ENCODE peak calls at places on chromosomes 5 and 9, in ten cellular contexts. S is Caco-2, Y is HFFc6, N is mesothelial cell of epicardium, X is fibroblast of mammary gland, Z is spleen, D is Calu3, M is RWPE1, H is HCT116, A is heart right ventricle. C is an unnamed sample.

GRCh38 chr5:179214678-179215077 is 130.6 kb downstream of the ADAMTS2 start:
- DNase-seq in S (no peak), Y (no peak), N (no peak), X (no peak), Z (no peak), D (no peak), M (no peak), H (no peak), A (no peak), C (no peak)

GRCh38 chr5:31131381-31131811 is 62.1 kb upstream of the CDH6 start:
- DNase-seq in S (no peak), Y (no peak), N (no peak), X (peak; percentile 4), Z (no peak), D (no peak), M (no peak), H (no peak), A (no peak), C (no peak)

GRCh38 chr9:133858771-133859170 is 120.6 kb upstream of the SARDH start:
- DNase-seq in S (no peak), Y (no peak), N (no peak), X (no peak), Z (no peak), D (no peak), M (no peak), H (no peak), A (no peak), C (no peak)

GRCh38 chr5:147474140-147474539 is 35.7 kb downstream of the DPYSL3 start:
- DNase-seq in S (no peak), Y (no peak), N (no peak), X (no peak), Z (no peak), D (no peak), M (no peak), H (no peak), A (no peak), C (no peak)

GRCh38 chr9:68794898-68795297 is 89.9 kb downstream of the PIP5K1B start:
- DNase-seq in S (peak; percentile 61), Y (no peak), N (no peak), X (no peak), Z (no peak), D (no peak), M (no peak), H (no peak), A (no peak), C (no peak)

GRCh38 chr5:53262348-53262970 is 152.9 kb upstream of the MOCS2 start:
- DNase-seq in S (peak; percentile 13), Y (peak; percentile 27), N (no peak), X (peak; percentile 75), Z (no peak), D (peak; percentile 55), M (peak; percentile 20), H (peak; percentile 8), A (no peak), C (peak; percentile 65)

GRCh38 chr5:115542076-115542475 is 2.5 kb downstream of the FEM1C start:
- DNase-seq in S (no peak), Y (no peak), N (no peak), X (no peak), Z (no peak), D (no peak), M (no peak), H (no peak), A (no peak), C (no peak)

GRCh38 chr5:64767959-64768357 is 533 bp downstream of the SREK1IP1 start:
- DNase-seq in S (no peak), Y (no peak), N (no peak), X (peak; percentile 40), Z (peak; percentile 70), D (peak; percentile 3), M (no peak), H (no peak), A (no peak), C (no peak)

GRCh38 chr5:67746103-67746502 is 469.5 kb upstream of the PIK3R1 start:
- DNase-seq in S (peak; percentile 83), Y (no peak), N (no peak), X (no peak), Z (no peak), D (no peak), M (no peak), H (no peak), A (no peak), C (no peak)

GRCh38 chr5:141354900-141355469 is at the start of gene PCDHGA4:
- DNase-seq in S (no peak), Y (no peak), N (no peak), X (peak; percentile 33), Z (no peak), D (no peak), M (no peak), H (no peak), A (no peak), C (peak; percentile 9)
- TF ChIP-seq CTCF in S (peak; percentile 20), Y (peak; percentile 83), N (peak; percentile 63), X (peak; percentile 57), Z (no peak), D (no peak), M (peak; percentile 31), H (peak; percentile 58), A (peak; percentile 43), C (no peak)

GRCh38 chr5:150589791-150590601 is 50.5 kb upstream of the SYNPO start:
- DNase-seq in S (peak; percentile 58), Y (peak; percentile 32), N (no peak), X (peak; percentile 59), Z (peak; percentile 69), D (no peak), M (no peak), H (no peak), A (peak; percentile 83), C (no peak)
- TF ChIP-seq CTCF in S (peak; percentile 56), Y (peak; percentile 73), N (no peak), X (peak; percentile 67), Z (no peak), D (no peak), M (no peak), H (no peak), A (peak; percentile 71), C (no peak)

DNA sequence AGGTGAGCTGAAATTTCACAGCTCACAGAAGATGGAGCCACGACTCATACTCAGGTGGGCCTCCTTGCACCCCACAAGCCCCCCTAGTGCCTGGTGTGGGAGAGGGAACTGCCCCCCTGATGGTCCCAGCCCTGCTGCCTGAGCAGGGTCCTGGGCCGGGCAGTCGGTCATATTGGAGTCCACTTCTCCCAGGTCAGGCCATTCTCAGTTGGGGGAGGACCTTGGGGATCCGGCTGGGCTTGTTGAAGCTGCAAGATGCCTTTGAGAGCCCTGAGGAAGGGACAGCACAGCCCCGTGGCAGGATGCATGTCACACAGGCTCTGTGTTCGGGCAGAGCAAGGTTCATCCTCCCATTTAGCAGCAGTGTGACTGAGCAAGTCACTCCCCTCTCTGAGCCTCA is 56.6 kb downstream of the ERGIC1 start:
- DNase-seq in S (no peak), Y (no peak), N (no peak), X (no peak), Z (no peak), D (no peak), M (no peak), H (no peak), A (no peak), C (no peak)
- TF ChIP-seq CTCF in S (no peak), Y (no peak), N (no peak), X (no peak), Z (no peak), D (no peak), M (no peak), H (no peak), A (no peak), C (no peak)

GRCh38 chr9:77980622-77981021 is 51.0 kb downstream of the GNAQ start:
- DNase-seq in S (no peak), Y (peak; percentile 15), N (no peak), X (peak; percentile 64), Z (no peak), D (no peak), M (no peak), H (no peak), A (no peak), C (peak; percentile 39)

GRCh38 chr9:77975023-77975422 is 56.6 kb downstream of the GNAQ start:
- DNase-seq in S (no peak), Y (no peak), N (no peak), X (no peak), Z (no peak), D (no peak), M (no peak), H (no peak), A (no peak), C (no peak)

GRCh38 chr9:77978086-77978781 is 53.4 kb downstream of the GNAQ start:
- DNase-seq in S (no peak), Y (no peak), N (no peak), X (no peak), Z (no peak), D (no peak), M (no peak), H (no peak), A (no peak), C (no peak)

GRCh38 chr9:77974414-77974813 is 57.2 kb downstream of the GNAQ start:
- DNase-seq in S (no peak), Y (no peak), N (no peak), X (no peak), Z (no peak), D (no peak), M (no peak), H (no peak), A (no peak), C (no peak)

DNA sequence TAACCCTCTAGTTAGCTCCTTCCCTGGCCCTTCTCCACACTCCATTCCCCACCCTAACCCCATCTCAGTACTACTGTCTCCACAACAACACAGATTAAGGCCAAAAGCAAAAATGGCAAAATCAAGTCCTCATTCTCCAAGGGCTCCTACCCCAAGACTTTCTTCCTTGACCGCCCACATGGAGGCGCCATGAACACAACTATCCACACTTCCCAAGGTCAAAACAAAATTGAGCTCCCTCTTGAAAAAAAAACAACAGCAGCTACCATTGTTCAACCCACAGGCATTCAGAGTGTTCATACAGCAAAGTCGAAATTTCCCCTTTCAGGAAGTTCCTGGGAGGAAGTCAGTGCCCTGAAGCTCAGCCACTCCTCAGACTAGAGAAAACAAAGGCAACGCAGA is 54.4 kb downstream of the GNAQ start:
- DNase-seq in S (peak; percentile 19), Y (peak; percentile 69), N (no peak), X (peak; percentile 79), Z (no peak), D (peak; percentile 54), M (no peak), H (peak; percentile 21), A (peak; percentile 66), C (peak; percentile 78)
- TF ChIP-seq CTCF in S (no peak), Y (peak; percentile 81), N (no peak), X (peak; percentile 65), Z (no peak), D (no peak), M (no peak), H (peak; percentile 60), A (peak; percentile 58), C (peak; percentile 42)

GRCh38 chr5:145233461-145233860 is 601.7 kb downstream of the PRELID2 start:
- DNase-seq in S (no peak), Y (no peak), N (no peak), X (no peak), Z (no peak), D (no peak), M (no peak), H (no peak), A (no peak), C (no peak)
- TF ChIP-seq CTCF in S (no peak), Y (no peak), N (no peak), X (no peak), Z (no peak), D (no peak), M (no peak), H (no peak), A (no peak), C (no peak)

GRCh38 chr9:70120834-70121510 is 77.3 kb downstream of the MAMDC2 start:
- DNase-seq in S (no peak), Y (peak; percentile 95), N (no peak), X (peak; percentile 96), Z (no peak), D (peak; percentile 13), M (peak; percentile 65), H (no peak), A (peak; percentile 27), C (peak; percentile 85)
- TF ChIP-seq CTCF in S (no peak), Y (peak; percentile 73), N (no peak), X (peak; percentile 31), Z (no peak), D (no peak), M (no peak), H (no peak), A (peak; percentile 16), C (peak; percentile 7)

C was measured in MCF 10A.